ENCODE peak calls at places on chromosomes 6 and 20, in seven cellular contexts. One of them, this sample, is unnamed.

GRCh38 chr6:35294308-35294945 is 3.2 kb upstream of the DEF6 start:
- DNase-seq in fibroblast of lung: peak; percentile 37
- DNase-seq in neuronal stem cell: peak; percentile 21
- DNase-seq in IMR-90: peak; percentile 38
- DNase-seq in mesenchymal stem cell: peak; percentile 38
- DNase-seq in GM23248: peak; percentile 49
- DNase-seq in H9: peak; percentile 73
- DNase-seq in this sample: peak; percentile 71

GRCh38 chr6:108157234-108157971 is 8.4 kb upstream of the NR2E1 start:
- DNase-seq in H9: peak; percentile 39
- DNase-seq in GM23248: no peak
- DNase-seq in neuronal stem cell: peak; percentile 95
- DNase-seq in mesenchymal stem cell: no peak
- DNase-seq in IMR-90: no peak
- DNase-seq in fibroblast of lung: no peak
- DNase-seq in this sample: no peak

GRCh38 chr6:11094411-11094851 is 797 bp downstream of the SMIM13 start:
- DNase-seq in IMR-90: peak; percentile 45
- DNase-seq in H9: peak; percentile 54
- DNase-seq in mesenchymal stem cell: peak; percentile 69
- DNase-seq in fibroblast of lung: peak; percentile 38
- DNase-seq in neuronal stem cell: peak; percentile 39
- DNase-seq in GM23248: peak; percentile 78
- DNase-seq in this sample: peak; percentile 64

GRCh38 chr20:4607287-4607713 is 114.4 kb upstream of the PRND start:
- DNase-seq in fibroblast of lung: peak; percentile 81
- DNase-seq in H9: peak; percentile 64
- DNase-seq in mesenchymal stem cell: peak; percentile 73
- DNase-seq in GM23248: peak; percentile 76
- DNase-seq in IMR-90: peak; percentile 70
- DNase-seq in neuronal stem cell: peak; percentile 74
- DNase-seq in this sample: peak; percentile 76

GRCh38 chr6:100452998-100453397 is 11.7 kb downstream of the SIM1 start:
- DNase-seq in mesenchymal stem cell: no peak
- DNase-seq in fibroblast of lung: no peak
- DNase-seq in IMR-90: no peak
- DNase-seq in H9: no peak
- DNase-seq in neuronal stem cell: no peak
- DNase-seq in GM23248: no peak
- DNase-seq in this sample: no peak

GRCh38 chr6:84801250-84801649 is 36.9 kb upstream of the TBX18 start:
- DNase-seq in GM23248: no peak
- DNase-seq in H9: no peak
- DNase-seq in neuronal stem cell: no peak
- DNase-seq in mesenchymal stem cell: no peak
- DNase-seq in IMR-90: no peak
- DNase-seq in fibroblast of lung: no peak
- DNase-seq in this sample: no peak

GRCh38 chr6:107540465-107540857 is 50.5 kb downstream of the SOBP start:
- DNase-seq in neuronal stem cell: no peak
- DNase-seq in fibroblast of lung: no peak
- DNase-seq in mesenchymal stem cell: peak; percentile 52
- DNase-seq in GM23248: no peak
- DNase-seq in IMR-90: peak; percentile 23
- DNase-seq in H9: no peak
- DNase-seq in this sample: peak; percentile 28

GRCh38 chr6:109686566-109686965 is 4.4 kb downstream of the AK9 start:
- DNase-seq in mesenchymal stem cell: no peak
- DNase-seq in GM23248: peak; percentile 18
- DNase-seq in fibroblast of lung: no peak
- DNase-seq in H9: no peak
- DNase-seq in neuronal stem cell: no peak
- DNase-seq in IMR-90: peak; percentile 23
- DNase-seq in this sample: no peak

GRCh38 chr6:155181498-155181897 is 82.3 kb upstream of the CLDN20 start:
- DNase-seq in neuronal stem cell: no peak
- DNase-seq in fibroblast of lung: no peak
- DNase-seq in mesenchymal stem cell: no peak
- DNase-seq in GM23248: no peak
- DNase-seq in IMR-90: no peak
- DNase-seq in H9: no peak
- DNase-seq in this sample: no peak

GRCh38 chr20:32914031-32914430 is 55.3 kb downstream of the EFCAB8 start:
- DNase-seq in GM23248: no peak
- DNase-seq in neuronal stem cell: no peak
- DNase-seq in mesenchymal stem cell: no peak
- DNase-seq in IMR-90: no peak
- DNase-seq in H9: no peak
- DNase-seq in fibroblast of lung: no peak
- DNase-seq in this sample: no peak

GRCh38 chr6:125346143-125346925 is 44.6 kb upstream of the HDDC2 start:
- DNase-seq in neuronal stem cell: no peak
- DNase-seq in IMR-90: no peak
- DNase-seq in fibroblast of lung: no peak
- DNase-seq in H9: no peak
- DNase-seq in mesenchymal stem cell: no peak
- DNase-seq in GM23248: no peak
- DNase-seq in this sample: no peak

GRCh38 chr6:125340946-125341345 is 39.2 kb upstream of the HDDC2 start:
- DNase-seq in IMR-90: no peak
- DNase-seq in H9: no peak
- DNase-seq in neuronal stem cell: no peak
- DNase-seq in fibroblast of lung: no peak
- DNase-seq in GM23248: no peak
- DNase-seq in mesenchymal stem cell: no peak
- DNase-seq in this sample: no peak

GRCh38 chr6:125338381-125338780 is 36.6 kb upstream of the HDDC2 start:
- DNase-seq in H9: no peak
- DNase-seq in neuronal stem cell: no peak
- DNase-seq in fibroblast of lung: no peak
- DNase-seq in GM23248: no peak
- DNase-seq in mesenchymal stem cell: no peak
- DNase-seq in IMR-90: no peak
- DNase-seq in this sample: no peak

GRCh38 chr6:125340175-125340835 is 38.5 kb upstream of the HDDC2 start:
- DNase-seq in neuronal stem cell: no peak
- DNase-seq in mesenchymal stem cell: no peak
- DNase-seq in GM23248: no peak
- DNase-seq in H9: no peak
- DNase-seq in IMR-90: no peak
- DNase-seq in fibroblast of lung: no peak
- DNase-seq in this sample: no peak

GRCh38 chr6:125341460-125341859 is 39.7 kb upstream of the HDDC2 start:
- DNase-seq in fibroblast of lung: no peak
- DNase-seq in GM23248: no peak
- DNase-seq in mesenchymal stem cell: no peak
- DNase-seq in H9: no peak
- DNase-seq in IMR-90: no peak
- DNase-seq in neuronal stem cell: no peak
- DNase-seq in this sample: no peak
- H3K4me2 ChIP-seq in fibroblast of lung: no peak overlapping the region
- H3K4me2 ChIP-seq in GM23248: no peak overlapping the region
- H3K4me2 ChIP-seq in mesenchymal stem cell: no peak overlapping the region
- H3K4me2 ChIP-seq in H9: no peak overlapping the region
- H3K4me2 ChIP-seq in IMR-90: no peak overlapping the region
- H3K4me2 ChIP-seq in neuronal stem cell: no peak overlapping the region
- H3K4me2 ChIP-seq in this sample: no peak overlapping the region

GRCh38 chr20:44029848-44030230 is 115.2 kb downstream of the TOX2 start:
- DNase-seq in neuronal stem cell: no peak
- DNase-seq in H9: no peak
- DNase-seq in mesenchymal stem cell: no peak
- DNase-seq in IMR-90: no peak
- DNase-seq in fibroblast of lung: no peak
- DNase-seq in GM23248: no peak
- DNase-seq in this sample: no peak
- H3K4me1 ChIP-seq in neuronal stem cell: no peaks in the 10 kb centered on the region
- H3K4me1 ChIP-seq in H9: peaks cover 3% of the 10 kb centered on the region
- H3K4me1 ChIP-seq in mesenchymal stem cell: no peaks in the 10 kb centered on the region
- H3K4me1 ChIP-seq in IMR-90: peaks cover 6% of the 10 kb centered on the region
- H3K4me1 ChIP-seq in fibroblast of lung: peaks cover 5% of the 10 kb centered on the region
- H3K4me1 ChIP-seq in GM23248: peaks cover 10% of the 10 kb centered on the region
- H3K4me1 ChIP-seq in this sample: no peaks in the 10 kb centered on the region

DNA sequence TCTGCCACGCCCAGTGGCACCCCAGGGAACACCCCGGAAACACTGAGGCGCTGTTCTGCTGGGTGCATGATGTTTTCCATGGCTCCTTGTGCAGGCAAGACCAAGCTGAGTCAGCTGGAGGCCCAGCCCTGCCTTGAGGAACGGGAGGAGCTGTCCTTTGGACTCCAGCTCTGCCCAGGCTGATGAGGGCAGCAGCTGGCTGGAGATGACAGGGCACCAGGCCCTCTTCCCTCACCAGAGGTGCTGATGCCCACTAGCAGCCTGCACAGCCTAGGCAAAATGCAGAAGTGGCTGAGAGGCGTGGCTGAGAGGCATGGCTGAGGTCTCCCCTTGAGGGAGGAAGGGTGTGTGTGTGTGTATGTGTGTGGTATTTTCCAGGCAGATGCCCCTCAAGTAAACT is 2.4 kb downstream of the C6orf132 start:
- DNase-seq in GM23248: peak; percentile 87
- DNase-seq in H9: no peak
- DNase-seq in IMR-90: no peak
- DNase-seq in mesenchymal stem cell: peak; percentile 36
- DNase-seq in fibroblast of lung: peak; percentile 17
- DNase-seq in neuronal stem cell: no peak
- DNase-seq in this sample: peak; percentile 74
- H3K4me2 ChIP-seq in GM23248: no peak overlapping the region
- H3K4me2 ChIP-seq in H9: peak overlapping the region; percentile 90
- H3K4me2 ChIP-seq in IMR-90: no peak overlapping the region
- H3K4me2 ChIP-seq in mesenchymal stem cell: no peak overlapping the region
- H3K4me2 ChIP-seq in fibroblast of lung: no peak overlapping the region
- H3K4me2 ChIP-seq in neuronal stem cell: no peak overlapping the region
- H3K4me2 ChIP-seq in this sample: peak overlapping the region; percentile 87

DNA sequence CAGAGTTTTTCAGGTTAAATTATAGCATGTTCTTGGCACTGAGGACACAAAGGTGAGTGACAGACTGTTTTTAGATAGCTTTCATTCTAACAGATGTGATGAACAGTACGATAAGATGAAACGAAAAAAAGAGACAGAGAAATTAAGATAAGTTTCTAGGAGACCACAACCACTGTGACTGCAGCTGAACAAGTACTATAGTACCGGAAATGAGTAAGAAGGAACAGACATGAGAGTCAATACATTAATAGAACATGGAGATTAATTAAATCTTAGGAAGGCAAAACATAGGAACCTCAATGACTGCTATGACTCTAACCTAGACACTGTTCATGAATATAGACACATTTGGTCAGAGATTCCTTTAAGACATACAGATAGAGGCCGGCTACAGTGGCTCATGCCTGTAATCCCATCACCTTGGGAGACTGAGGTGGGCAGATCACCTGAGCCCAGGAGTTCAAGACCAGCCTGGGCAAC is 40.2 kb downstream of the HBS1L start:
- DNase-seq in GM23248: no peak
- DNase-seq in H9: no peak
- DNase-seq in neuronal stem cell: no peak
- DNase-seq in mesenchymal stem cell: no peak
- DNase-seq in fibroblast of lung: no peak
- DNase-seq in IMR-90: no peak
- DNase-seq in this sample: no peak
- H3K4me1 ChIP-seq in GM23248: peaks cover 26% of the 10 kb centered on the region
- H3K4me1 ChIP-seq in H9: no peaks in the 10 kb centered on the region
- H3K4me1 ChIP-seq in neuronal stem cell: no peaks in the 10 kb centered on the region
- H3K4me1 ChIP-seq in mesenchymal stem cell: no peaks in the 10 kb centered on the region
- H3K4me1 ChIP-seq in fibroblast of lung: peaks cover 4% of the 10 kb centered on the region
- H3K4me1 ChIP-seq in IMR-90: peaks cover 9% of the 10 kb centered on the region
- H3K4me1 ChIP-seq in this sample: no peaks in the 10 kb centered on the region